ENCODE peak calls at places on chromosomes 1 and 21, in ten cellular contexts. One of them, this sample, is unnamed.

GRCh38 chr1:5297878-5298239 is 643.5 kb downstream of the AJAP1 start:
- DNase-seq in germinal center: no peak
- DNase-seq in NCI-H510A treated with DMSO at 0.1 percent for 48 hours: no peak
- DNase-seq in T-cell: no peak
- DNase-seq in tibial artery: no peak
- DNase-seq in NCI-H1092: no peak
- DNase-seq in GM06990: no peak
- DNase-seq in EL: no peak
- DNase-seq in NCI-H446: no peak
- DNase-seq in endothelial cell of umbilical vein: no peak
- DNase-seq in this sample: no peak

GRCh38 chr21:15289246-15289645 is 224.4 kb upstream of the NRIP1 start:
- DNase-seq in GM06990: no peak
- DNase-seq in tibial artery: no peak
- DNase-seq in endothelial cell of umbilical vein: no peak
- DNase-seq in NCI-H1092: no peak
- DNase-seq in germinal center: no peak
- DNase-seq in T-cell: no peak
- DNase-seq in NCI-H446: no peak
- DNase-seq in EL: no peak
- DNase-seq in NCI-H510A treated with DMSO at 0.1 percent for 48 hours: no peak
- DNase-seq in this sample: no peak

GRCh38 chr1:46646844-46647243 is 21.3 kb downstream of the ATPAF1 start:
- DNase-seq in NCI-H1092: no peak
- DNase-seq in germinal center: no peak
- DNase-seq in NCI-H510A treated with DMSO at 0.1 percent for 48 hours: no peak
- DNase-seq in T-cell: no peak
- DNase-seq in EL: no peak
- DNase-seq in GM06990: no peak
- DNase-seq in NCI-H446: no peak
- DNase-seq in endothelial cell of umbilical vein: no peak
- DNase-seq in tibial artery: no peak
- DNase-seq in this sample: no peak

GRCh38 chr1:1359316-1359667 is 937 bp upstream of the MXRA8 start:
- DNase-seq in germinal center: no peak
- DNase-seq in NCI-H1092: no peak
- DNase-seq in tibial artery: no peak
- DNase-seq in EL: peak; percentile 57
- DNase-seq in NCI-H446: no peak
- DNase-seq in endothelial cell of umbilical vein: no peak
- DNase-seq in NCI-H510A treated with DMSO at 0.1 percent for 48 hours: no peak
- DNase-seq in T-cell: no peak
- DNase-seq in GM06990: peak; percentile 8
- DNase-seq in this sample: no peak

GRCh38 chr1:115261511-115261910 is 76.5 kb downstream of the NGF start:
- DNase-seq in NCI-H1092: no peak
- DNase-seq in NCI-H510A treated with DMSO at 0.1 percent for 48 hours: no peak
- DNase-seq in tibial artery: no peak
- DNase-seq in T-cell: no peak
- DNase-seq in GM06990: no peak
- DNase-seq in NCI-H446: no peak
- DNase-seq in germinal center: no peak
- DNase-seq in EL: no peak
- DNase-seq in endothelial cell of umbilical vein: no peak
- DNase-seq in this sample: no peak

GRCh38 chr1:53254011-53254640 is 15.8 kb upstream of the MAGOH start:
- DNase-seq in NCI-H1092: no peak
- DNase-seq in EL: peak; percentile 45
- DNase-seq in NCI-H510A treated with DMSO at 0.1 percent for 48 hours: no peak
- DNase-seq in germinal center: no peak
- DNase-seq in tibial artery: no peak
- DNase-seq in GM06990: no peak
- DNase-seq in NCI-H446: no peak
- DNase-seq in endothelial cell of umbilical vein: no peak
- DNase-seq in T-cell: no peak
- DNase-seq in this sample: no peak

GRCh38 chr1:84842748-84843231 is 50.2 kb downstream of the LPAR3 start:
- DNase-seq in NCI-H1092: no peak
- DNase-seq in EL: no peak
- DNase-seq in tibial artery: no peak
- DNase-seq in NCI-H510A treated with DMSO at 0.1 percent for 48 hours: no peak
- DNase-seq in germinal center: no peak
- DNase-seq in T-cell: no peak
- DNase-seq in endothelial cell of umbilical vein: no peak
- DNase-seq in NCI-H446: no peak
- DNase-seq in GM06990: no peak
- DNase-seq in this sample: no peak

GRCh38 chr1:28928306-28928987 is 14.1 kb downstream of the EPB41 start:
- DNase-seq in NCI-H510A treated with DMSO at 0.1 percent for 48 hours: no peak
- DNase-seq in endothelial cell of umbilical vein: peak; percentile 7
- DNase-seq in EL: no peak
- DNase-seq in T-cell: no peak
- DNase-seq in germinal center: no peak
- DNase-seq in NCI-H1092: peak; percentile 12
- DNase-seq in NCI-H446: no peak
- DNase-seq in tibial artery: no peak
- DNase-seq in GM06990: no peak
- DNase-seq in this sample: no peak

GRCh38 chr1:87410771-87411170 is 82.1 kb downstream of the LMO4 start:
- DNase-seq in EL: peak; percentile 10
- DNase-seq in T-cell: no peak
- DNase-seq in endothelial cell of umbilical vein: no peak
- DNase-seq in NCI-H446: peak; percentile 12
- DNase-seq in NCI-H510A treated with DMSO at 0.1 percent for 48 hours: peak; percentile 88
- DNase-seq in NCI-H1092: peak; percentile 72
- DNase-seq in germinal center: no peak
- DNase-seq in tibial artery: no peak
- DNase-seq in GM06990: no peak
- DNase-seq in this sample: no peak

GRCh38 chr1:245771521-245772281 is 616.9 kb downstream of the KIF26B start:
- DNase-seq in germinal center: no peak
- DNase-seq in EL: peak; percentile 91
- DNase-seq in NCI-H1092: no peak
- DNase-seq in tibial artery: no peak
- DNase-seq in endothelial cell of umbilical vein: no peak
- DNase-seq in NCI-H510A treated with DMSO at 0.1 percent for 48 hours: no peak
- DNase-seq in GM06990: no peak
- DNase-seq in NCI-H446: no peak
- DNase-seq in T-cell: no peak
- DNase-seq in this sample: no peak

GRCh38 chr1:77220687-77221463 is 1.6 kb upstream of the PIGK start:
- DNase-seq in GM06990: no peak
- DNase-seq in endothelial cell of umbilical vein: peak; percentile 27
- DNase-seq in NCI-H510A treated with DMSO at 0.1 percent for 48 hours: no peak
- DNase-seq in NCI-H446: no peak
- DNase-seq in NCI-H1092: no peak
- DNase-seq in tibial artery: no peak
- DNase-seq in T-cell: no peak
- DNase-seq in germinal center: no peak
- DNase-seq in EL: peak; percentile 46
- DNase-seq in this sample: no peak

GRCh38 chr1:198848206-198848605 is 209.4 kb downstream of the PTPRC start:
- DNase-seq in T-cell: no peak
- DNase-seq in endothelial cell of umbilical vein: no peak
- DNase-seq in EL: no peak
- DNase-seq in NCI-H510A treated with DMSO at 0.1 percent for 48 hours: no peak
- DNase-seq in tibial artery: no peak
- DNase-seq in GM06990: no peak
- DNase-seq in germinal center: no peak
- DNase-seq in NCI-H446: no peak
- DNase-seq in NCI-H1092: no peak
- DNase-seq in this sample: no peak

GRCh38 chr1:4549933-4550332 is 104.5 kb upstream of the AJAP1 start:
- DNase-seq in GM06990: no peak
- DNase-seq in T-cell: no peak
- DNase-seq in germinal center: no peak
- DNase-seq in NCI-H1092: no peak
- DNase-seq in tibial artery: no peak
- DNase-seq in NCI-H510A treated with DMSO at 0.1 percent for 48 hours: no peak
- DNase-seq in endothelial cell of umbilical vein: no peak
- DNase-seq in NCI-H446: no peak
- DNase-seq in EL: no peak
- DNase-seq in this sample: no peak

GRCh38 chr1:50023292-50024159 is at the start of gene AGBL4:
- DNase-seq in T-cell: no peak
- DNase-seq in GM06990: no peak
- DNase-seq in NCI-H446: peak; percentile 16
- DNase-seq in EL: peak; percentile 8
- DNase-seq in NCI-H1092: peak; percentile 88
- DNase-seq in tibial artery: no peak
- DNase-seq in NCI-H510A treated with DMSO at 0.1 percent for 48 hours: peak; percentile 41
- DNase-seq in germinal center: no peak
- DNase-seq in endothelial cell of umbilical vein: peak; percentile 5
- DNase-seq in this sample: peak; percentile 32

GRCh38 chr1:34060331-34060730 is 104.7 kb downstream of the CSMD2 start:
- DNase-seq in NCI-H446: no peak
- DNase-seq in NCI-H1092: no peak
- DNase-seq in NCI-H510A treated with DMSO at 0.1 percent for 48 hours: no peak
- DNase-seq in T-cell: no peak
- DNase-seq in EL: no peak
- DNase-seq in germinal center: no peak
- DNase-seq in GM06990: no peak
- DNase-seq in endothelial cell of umbilical vein: no peak
- DNase-seq in tibial artery: no peak
- DNase-seq in this sample: no peak

GRCh38 chr1:100164226-100164625 is 13.8 kb downstream of the LRRC39 start:
- DNase-seq in NCI-H510A treated with DMSO at 0.1 percent for 48 hours: no peak
- DNase-seq in T-cell: no peak
- DNase-seq in GM06990: no peak
- DNase-seq in tibial artery: no peak
- DNase-seq in germinal center: no peak
- DNase-seq in endothelial cell of umbilical vein: no peak
- DNase-seq in NCI-H446: no peak
- DNase-seq in EL: no peak
- DNase-seq in NCI-H1092: no peak
- DNase-seq in this sample: no peak

GRCh38 chr21:33666153-33666552 is 23.9 kb downstream of the ITSN1 start:
- DNase-seq in EL: no peak
- DNase-seq in germinal center: no peak
- DNase-seq in tibial artery: no peak
- DNase-seq in endothelial cell of umbilical vein: no peak
- DNase-seq in GM06990: no peak
- DNase-seq in T-cell: no peak
- DNase-seq in NCI-H1092: no peak
- DNase-seq in NCI-H446: no peak
- DNase-seq in NCI-H510A treated with DMSO at 0.1 percent for 48 hours: no peak
- DNase-seq in this sample: no peak

GRCh38 chr1:214549604-214550338 is 1.6 kb downstream of the PTPN14 start:
- DNase-seq in germinal center: no peak
- DNase-seq in GM06990: no peak
- DNase-seq in NCI-H510A treated with DMSO at 0.1 percent for 48 hours: no peak
- DNase-seq in tibial artery: no peak
- DNase-seq in NCI-H446: no peak
- DNase-seq in endothelial cell of umbilical vein: peak; percentile 57
- DNase-seq in T-cell: no peak
- DNase-seq in NCI-H1092: no peak
- DNase-seq in EL: peak; percentile 61
- DNase-seq in this sample: no peak

GRCh38 chr1:84525738-84526137 is 19.4 kb upstream of the GNG5 start:
- DNase-seq in NCI-H446: no peak
- DNase-seq in NCI-H510A treated with DMSO at 0.1 percent for 48 hours: no peak
- DNase-seq in GM06990: no peak
- DNase-seq in T-cell: no peak
- DNase-seq in tibial artery: no peak
- DNase-seq in EL: no peak
- DNase-seq in endothelial cell of umbilical vein: no peak
- DNase-seq in germinal center: no peak
- DNase-seq in NCI-H1092: no peak
- DNase-seq in this sample: no peak

GRCh38 chr21:27104749-27105439 is 138.0 kb upstream of the ADAMTS5 start:
- DNase-seq in EL: peak; percentile 33
- DNase-seq in endothelial cell of umbilical vein: no peak
- DNase-seq in T-cell: no peak
- DNase-seq in germinal center: no peak
- DNase-seq in NCI-H510A treated with DMSO at 0.1 percent for 48 hours: no peak
- DNase-seq in GM06990: no peak
- DNase-seq in NCI-H446: no peak
- DNase-seq in NCI-H1092: no peak
- DNase-seq in tibial artery: no peak
- DNase-seq in this sample: no peak